ENCODE peak calls at places on chromosome 21, in seven cellular contexts. W, P, D, J, V, Y and B are unnamed samples.
A peak's percentile ranks its signal among the peaks of the same experiment; 100 is the strongest.

GRCh38 chr21:43739648-43740435 is 20.9 kb downstream of the PDXK start:
- DNase-seq in W (no peak), P (no peak), D (no peak), V (no peak), J (no peak), Y (no peak), B (no peak)

GRCh38 chr21:38741092-38741975 is 64.4 kb upstream of the ETS2 start:
- DNase-seq in V (no peak), P (no peak), W (no peak), Y (no peak), D (no peak), J (no peak), B (no peak)

GRCh38 chr21:44982558-44983244 is 42.9 kb downstream of the SLX9 start:
- DNase-seq in D (no peak), W (no peak), V (no peak), J (no peak), P (no peak), Y (no peak), B (no peak)

GRCh38 chr21:45266518-45267389 is 20.9 kb downstream of the POFUT2 start:
- DNase-seq in W (no peak), D (no peak), P (no peak), Y (peak; percentile 90), J (no peak), V (no peak), B (no peak)

GRCh38 chr21:38263493-38263892 is 6.7 kb downstream of the KCNJ15 start:
- DNase-seq in P (no peak), J (no peak), Y (no peak), V (peak; percentile 83), W (no peak), D (no peak), B (no peak)

GRCh38 chr21:44418108-44418875 is 37.0 kb upstream of the LRRC3 start:
- DNase-seq in J (no peak), W (no peak), Y (no peak), V (no peak), P (no peak), D (no peak), B (no peak)

GRCh38 chr21:32611471-32611997 is 643 bp downstream of the CFAP298 start:
- DNase-seq in P (no peak), Y (peak; percentile 43), V (peak; percentile 49), D (peak; percentile 54), W (no peak), J (peak; percentile 48), B (no peak)

GRCh38 chr21:18244721-18245486 is at the start of gene CHODL:
- DNase-seq in D (peak; percentile 27), V (peak; percentile 3), P (no peak), Y (no peak), J (no peak), W (no peak), B (no peak)

GRCh38 chr21:46021978-46022544 is 40.5 kb downstream of the COL6A1 start:
- DNase-seq in P (no peak), W (no peak), J (no peak), Y (no peak), V (no peak), D (no peak), B (no peak)

GRCh38 chr21:34362670-34363069 is 1.1 kb upstream of the KCNE2 start:
- DNase-seq in D (no peak), Y (no peak), V (no peak), J (no peak), W (no peak), P (no peak), B (no peak)

GRCh38 chr21:28833181-28833580 is 159.5 kb downstream of the LTN1 start:
- DNase-seq in Y (no peak), V (peak; percentile 60), J (no peak), D (no peak), W (no peak), P (no peak), B (no peak)

GRCh38 chr21:41958886-41959563 is 5.2 kb upstream of the C2CD2 start:
- DNase-seq in W (no peak), D (no peak), Y (no peak), J (no peak), P (no peak), V (peak; percentile 81), B (no peak)